ENCODE peak calls at places on chromosomes 12 and 14, in eight cellular contexts. Y is skeletal muscle cell, K is endodermal cell, M is cardiac muscle cell, X is sigmoid colon, O is lower lobe of right lung, A is GM12865, T is DND-41. Z is an unnamed sample.

GRCh38 chr14:83184531-83184930 is 1650.9 kb upstream of the SEL1L start:
- DNase-seq in M (no peak), T (no peak), K (no peak), O (no peak), Y (no peak), X (no peak), A (no peak), Z (no peak)

GRCh38 chr14:23227566-23227965 is 10.2 kb upstream of the RNF212B start:
- DNase-seq in M (no peak), K (no peak), O (no peak), A (no peak), T (no peak), Y (no peak), X (no peak), Z (no peak)

GRCh38 chr12:89880695-89881350 is 172.2 kb upstream of the ATP2B1 start:
- DNase-seq in O (no peak), M (no peak), Y (no peak), X (no peak), K (no peak), T (peak), A (peak), Z (peak)

GRCh38 chr14:30621354-30621953 is 665 bp upstream of the SCFD1 start:
- DNase-seq in T (peak), Y (no peak), M (peak), K (peak), A (peak), O (peak), X (no peak), Z (no peak)

GRCh38 chr14:95497561-95498011 is 18.9 kb downstream of the SYNE3 start:
- DNase-seq in T (no peak), K (no peak), X (no peak), A (peak), M (peak), O (no peak), Y (no peak), Z (no peak)

GRCh38 chr14:103216399-103216798 is 93.1 kb downstream of the TNFAIP2 start:
- DNase-seq in A (no peak), Y (no peak), T (no peak), O (no peak), K (no peak), X (no peak), M (no peak), Z (no peak)

GRCh38 chr12:116027551-116027821 is 250.0 kb downstream of the MED13L start:
- DNase-seq in O (no peak), X (no peak), T (no peak), A (no peak), K (no peak), M (no peak), Y (no peak), Z (no peak)

GRCh38 chr12:95402096-95402495 is 71.9 kb upstream of the METAP2 start:
- DNase-seq in M (no peak), K (peak), A (no peak), Y (no peak), X (no peak), T (no peak), O (no peak), Z (no peak)

GRCh38 chr12:8905546-8905945 is 8.8 kb upstream of the PHC1 start:
- DNase-seq in Y (no peak), A (no peak), O (no peak), T (no peak), M (peak), X (no peak), K (peak), Z (no peak)

GRCh38 chr14:93969082-93969828 is 7.1 kb downstream of the ASB2 start:
- DNase-seq in T (no peak), K (no peak), Y (no peak), A (peak), X (no peak), M (no peak), O (no peak), Z (no peak)

GRCh38 chr14:95935228-95935822 is 58.7 kb downstream of the TUNAR start:
- DNase-seq in X (no peak), Y (peak), A (peak), O (no peak), T (peak), K (peak), M (peak), Z (peak)

GRCh38 chr12:51160814-51161459 is 12.0 kb downstream of the TFCP2 start:
- DNase-seq in T (no peak), X (no peak), A (no peak), O (no peak), M (no peak), K (no peak), Y (peak), Z (no peak)

GRCh38 chr14:100106661-100107112 is 41.5 kb downstream of the EVL start:
- DNase-seq in K (no peak), O (no peak), X (peak), A (no peak), Y (no peak), T (no peak), M (no peak), Z (no peak)

GRCh38 chr12:26188132-26188531 is 7.2 kb upstream of the SSPN start:
- DNase-seq in A (no peak), M (no peak), Y (peak), X (no peak), K (no peak), O (no peak), T (no peak), Z (no peak)

GRCh38 chr14:49480053-49480452 is 106.1 kb downstream of the RPS29 start:
- DNase-seq in O (no peak), A (no peak), X (no peak), K (no peak), T (no peak), M (no peak), Y (no peak), Z (no peak)

GRCh38 chr12:88237954-88238353 is 95.8 kb downstream of the TMTC3 start:
- DNase-seq in M (no peak), O (no peak), Y (peak), A (peak), K (no peak), X (no peak), T (no peak), Z (no peak)

GRCh38 chr12:107351716-107352115 is 258.4 kb upstream of the CRY1 start:
- DNase-seq in A (no peak), Y (no peak), T (no peak), O (no peak), M (no peak), K (no peak), X (no peak), Z (no peak)

GRCh38 chr12:62933220-62933870 is 1.6 kb downstream of the PPM1H start:
- DNase-seq in M (peak), Y (no peak), A (no peak), X (no peak), O (no peak), K (peak), T (no peak), Z (no peak)

GRCh38 chr12:22064968-22065367 is 18.9 kb downstream of the CMAS start:
- DNase-seq in M (no peak), A (no peak), O (no peak), X (no peak), Y (no peak), T (no peak), K (no peak), Z (no peak)

GRCh38 chr14:105087963-105088811 is 23.0 kb upstream of the GPR132 start:
- DNase-seq in O (peak), Y (no peak), T (no peak), K (peak), X (peak), M (peak), A (no peak), Z (no peak)

GRCh38 chr14:90903101-90903500 is 86.9 kb upstream of the TTC7B start:
- DNase-seq in M (peak), Y (no peak), X (peak), T (peak), O (no peak), A (peak), K (peak), Z (peak)

GRCh38 chr14:92500491-92500941 is 13.1 kb upstream of the RIN3 start:
- DNase-seq in M (no peak), A (no peak), O (no peak), Y (no peak), T (no peak), K (peak), X (no peak), Z (no peak)

GRCh38 chr14:95318870-95319311 is 817 bp downstream of the CLMN start:
- DNase-seq in M (no peak), Y (no peak), A (no peak), T (no peak), X (no peak), O (peak), K (peak), Z (no peak)

GRCh38 chr14:99754141-99755067 is 38.8 kb upstream of the EML1 start:
- DNase-seq in O (peak), X (peak), A (no peak), Y (no peak), K (no peak), T (no peak), M (no peak), Z (no peak)

GRCh38 chr14:56122306-56122705 is 4.1 kb downstream of the PELI2 start:
- DNase-seq in O (no peak), X (no peak), M (no peak), A (no peak), Y (no peak), T (no peak), K (no peak), Z (no peak)
- H3K4me3 ChIP-seq in O (no peak), X (no peak), M (no peak), A (no peak), Y (no peak), T (no peak), K (no peak), Z (no peak)

DNA sequence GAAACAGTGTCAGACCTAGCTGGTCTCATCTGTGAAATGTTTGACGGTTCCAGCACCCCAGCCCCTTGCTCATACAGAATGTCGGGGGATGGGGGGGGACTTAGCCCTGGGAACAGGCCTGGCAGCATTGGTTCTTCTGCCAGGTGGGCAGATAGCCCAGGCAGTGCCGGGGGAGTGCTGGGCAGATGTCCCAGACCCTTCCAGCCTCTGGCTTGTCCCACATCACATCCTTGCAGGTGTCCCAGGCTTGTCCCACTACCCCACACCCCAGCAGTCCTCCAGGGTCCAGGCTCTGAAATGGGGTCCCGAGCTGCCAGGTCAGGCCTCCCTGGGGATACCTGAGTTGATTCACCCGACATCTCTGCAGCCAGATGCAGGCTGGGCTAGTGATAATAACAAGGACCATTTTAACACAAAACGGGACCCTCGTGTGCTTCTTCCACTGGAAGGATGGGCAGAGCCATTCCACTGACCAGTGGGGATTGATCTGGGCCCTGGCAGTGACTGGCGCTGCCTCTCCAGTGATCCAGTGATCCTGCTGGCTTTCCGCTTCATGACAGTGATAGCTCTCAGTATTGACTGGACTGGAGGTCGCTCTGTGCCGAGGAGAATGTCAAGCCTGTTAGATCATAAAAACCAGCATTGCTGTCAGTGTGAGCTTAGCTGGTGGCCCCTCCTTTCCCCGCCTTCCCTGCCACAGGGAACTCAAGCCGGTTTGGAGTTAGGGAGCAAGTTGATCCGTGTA is 180.5 kb downstream of the AACS start:
- DNase-seq in A (no peak), K (no peak), Y (no peak), X (no peak), M (peak), O (no peak), T (no peak), Z (no peak)
- H3K4me3 ChIP-seq in A (no peak), K (no peak), Y (no peak), X (no peak), M (no peak), O (no peak), T (no peak), Z (no peak)

GRCh38 chr12:118354903-118355302 is 17.8 kb downstream of the TAOK3 start:
- DNase-seq in K (no peak), X (no peak), A (peak), O (no peak), Y (no peak), M (no peak), T (no peak), Z (no peak)

GRCh38 chr12:118357327-118358007 is 15.2 kb downstream of the TAOK3 start:
- DNase-seq in M (no peak), X (no peak), K (no peak), Y (no peak), T (peak), A (peak), O (no peak), Z (peak)

GRCh38 chr12:118358008-118358359 is 14.7 kb downstream of the TAOK3 start:
- DNase-seq in Y (no peak), M (no peak), A (no peak), K (no peak), O (no peak), X (no peak), T (no peak), Z (no peak)

GRCh38 chr12:118355838-118356237 is 16.9 kb downstream of the TAOK3 start:
- DNase-seq in M (no peak), K (no peak), T (no peak), A (no peak), O (no peak), X (no peak), Y (no peak), Z (no peak)

GRCh38 chr12:118356809-118357326 is 15.8 kb downstream of the TAOK3 start:
- DNase-seq in T (no peak), K (no peak), X (no peak), M (no peak), A (peak), Y (peak), O (no peak), Z (no peak)
- H3K4me3 ChIP-seq in T (peak), K (no peak), X (no peak), M (no peak), A (peak), Y (no peak), O (peak), Z (peak)

DNA sequence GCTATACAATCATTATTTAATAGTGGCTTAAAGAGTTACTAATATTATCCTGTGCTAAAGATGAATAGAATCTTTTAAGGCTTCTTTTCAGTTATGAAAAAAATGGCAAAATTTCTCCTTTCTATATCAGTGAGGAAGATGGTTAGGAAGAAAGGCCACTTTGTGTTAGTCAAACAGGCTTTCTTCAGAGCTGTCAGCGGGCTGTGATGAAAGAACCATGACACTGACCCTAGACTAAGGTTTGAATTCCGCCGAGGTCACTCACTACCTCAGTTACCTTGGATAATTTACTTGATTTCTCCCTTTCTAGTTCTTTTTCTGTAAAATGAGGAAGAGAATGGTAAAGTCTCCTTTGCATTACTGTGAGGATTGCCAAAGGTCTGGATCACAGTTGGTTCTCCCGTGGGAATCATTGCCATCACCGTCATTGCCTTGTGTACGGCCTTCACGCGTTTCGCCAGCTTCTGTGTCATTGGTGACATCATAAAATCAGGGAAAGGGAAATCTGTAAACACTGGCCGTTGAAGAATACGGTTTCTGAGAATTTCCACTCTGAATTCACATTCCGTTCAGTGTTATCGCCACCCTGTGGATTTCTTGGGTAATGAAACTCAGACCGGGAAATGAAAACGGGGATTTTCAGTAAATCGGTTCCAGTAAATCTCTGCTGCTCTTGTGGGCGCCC is 26.7 kb upstream of the YBX3 start:
- DNase-seq in A (peak), K (peak), X (peak), O (peak), Y (peak), M (peak), T (peak), Z (peak)
- H3K4me3 ChIP-seq in A (peak), K (no peak), X (peak), O (peak), Y (peak), M (no peak), T (no peak), Z (peak)

GRCh38 chr12:45669093-45669492 is 60.4 kb upstream of the ARID2 start:
- DNase-seq in X (no peak), T (no peak), O (no peak), Y (no peak), K (no peak), A (peak), M (no peak), Z (peak)
- H3K4me3 ChIP-seq in X (no peak), T (no peak), O (no peak), Y (no peak), K (no peak), A (peak), M (no peak), Z (no peak)

GRCh38 chr14:60653388-60653690 is 4.1 kb upstream of the SIX1 start:
- DNase-seq in O (no peak), A (no peak), M (no peak), T (no peak), K (peak), X (no peak), Y (no peak), Z (no peak)

GRCh38 chr14:60653709-60654161 is 4.5 kb upstream of the SIX1 start:
- DNase-seq in A (no peak), T (no peak), X (no peak), K (peak), Y (no peak), M (no peak), O (no peak), Z (no peak)

GRCh38 chr14:60652674-60653387 is 3.6 kb upstream of the SIX1 start:
- DNase-seq in X (no peak), K (no peak), A (no peak), Y (no peak), M (no peak), T (no peak), O (no peak), Z (no peak)

GRCh38 chr14:60651051-60651935 is 2.0 kb upstream of the SIX1 start:
- DNase-seq in K (no peak), T (no peak), A (no peak), Y (no peak), M (no peak), O (no peak), X (no peak), Z (no peak)

GRCh38 chr14:60651936-60652673 is 2.8 kb upstream of the SIX1 start:
- DNase-seq in O (no peak), T (no peak), A (no peak), K (peak), M (no peak), X (no peak), Y (no peak), Z (no peak)
- H3K4me3 ChIP-seq in O (no peak), T (no peak), A (no peak), K (no peak), M (no peak), X (no peak), Y (peak), Z (no peak)

Z was measured in Jurkat, Clone E6-1.